ENCODE peak calls at places on chromosome 2, in five cellular contexts. H is WTC11, T is K562, Y is HepG2, V is H1. J is an unnamed sample.
A peak's percentile ranks its signal among the peaks of the same experiment; 100 is the strongest.

GRCh38 chr2:68908392-68908970 is 37.3 kb upstream of the BMP10 start:
- DNase-seq in H (peak; percentile 40), T (peak; percentile 39), Y (no peak), V (peak; percentile 49), J (peak; percentile 57)

GRCh38 chr2:241007880-241008710 is 9.7 kb downstream of the SNED1 start:
- DNase-seq in H (no peak), T (no peak), Y (no peak), V (no peak), J (no peak)

GRCh38 chr2:151973013-151973900 is 125.6 kb downstream of the CACNB4 start:
- DNase-seq in H (no peak), T (no peak), Y (peak; percentile 47), V (no peak), J (no peak)

GRCh38 chr2:18244840-18245239 is 315.6 kb downstream of the RDH14 start:
- DNase-seq in H (no peak), T (no peak), Y (no peak), V (no peak), J (peak; percentile 9)

GRCh38 chr2:96113951-96114350 is 2.4 kb downstream of the ADRA2B start:
- DNase-seq in H (no peak), T (no peak), Y (no peak), V (no peak), J (no peak)

GRCh38 chr2:240894836-240895558 is 959 bp downstream of the MAB21L4 start:
- DNase-seq in H (no peak), T (no peak), Y (no peak), V (no peak), J (no peak)

GRCh38 chr2:215619022-215619958 is 183.4 kb upstream of the FN1 start:
- DNase-seq in H (no peak), T (peak; percentile 70), Y (peak; percentile 100), V (no peak), J (peak; percentile 89)

GRCh38 chr2:181457741-181458425 is 697 bp downstream of the ITGA4 start:
- DNase-seq in H (peak; percentile 29), T (no peak), Y (no peak), V (no peak), J (no peak)

GRCh38 chr2:98806266-98806697 is 75.3 kb upstream of the MGAT4A start:
- DNase-seq in H (no peak), T (no peak), Y (no peak), V (no peak), J (no peak)

GRCh38 chr2:66582364-66582974 is 147.5 kb downstream of the MEIS1 start:
- DNase-seq in H (no peak), T (no peak), Y (no peak), V (no peak), J (no peak)

GRCh38 chr2:83900859-83901258 is 558.2 kb downstream of the SUCLG1 start:
- DNase-seq in H (no peak), T (no peak), Y (no peak), V (no peak), J (no peak)

GRCh38 chr2:168343586-168343985 is 96.2 kb upstream of the STK39 start:
- DNase-seq in H (no peak), T (no peak), Y (no peak), V (no peak), J (no peak)

GRCh38 chr2:203887680-203888079 is 20.1 kb downstream of the CTLA4 start:
- DNase-seq in H (no peak), T (no peak), Y (no peak), V (no peak), J (no peak)

GRCh38 chr2:42607101-42607637 is 38.7 kb downstream of the MTA3 start:
- DNase-seq in H (no peak), T (no peak), Y (no peak), V (no peak), J (no peak)

GRCh38 chr2:110748489-110748867 is 16.1 kb downstream of the ACOXL start:
- DNase-seq in H (no peak), T (no peak), Y (no peak), V (no peak), J (no peak)

GRCh38 chr2:119760876-119761275 is 1.2 kb downstream of the PTPN4 start:
- DNase-seq in H (no peak), T (peak; percentile 29), Y (peak; percentile 22), V (no peak), J (no peak)

GRCh38 chr2:124283090-124283489 is 258.0 kb downstream of the CNTNAP5 start:
- DNase-seq in H (no peak), T (no peak), Y (no peak), V (no peak), J (no peak)

GRCh38 chr2:20702563-20702962 is 35.6 kb downstream of the GDF7 start:
- DNase-seq in H (no peak), T (no peak), Y (no peak), V (no peak), J (no peak)
- TF ChIP-seq JUN in H (no peak), T (no peak), Y (no peak), V (no peak), J (no peak)

GRCh38 chr2:209917154-209917771 is 85.2 kb upstream of the RPE start:
- DNase-seq in H (no peak), T (no peak), Y (no peak), V (no peak), J (no peak)

GRCh38 chr2:209918251-209918650 is 84.2 kb upstream of the RPE start:
- DNase-seq in H (no peak), T (no peak), Y (no peak), V (no peak), J (no peak)

DNA sequence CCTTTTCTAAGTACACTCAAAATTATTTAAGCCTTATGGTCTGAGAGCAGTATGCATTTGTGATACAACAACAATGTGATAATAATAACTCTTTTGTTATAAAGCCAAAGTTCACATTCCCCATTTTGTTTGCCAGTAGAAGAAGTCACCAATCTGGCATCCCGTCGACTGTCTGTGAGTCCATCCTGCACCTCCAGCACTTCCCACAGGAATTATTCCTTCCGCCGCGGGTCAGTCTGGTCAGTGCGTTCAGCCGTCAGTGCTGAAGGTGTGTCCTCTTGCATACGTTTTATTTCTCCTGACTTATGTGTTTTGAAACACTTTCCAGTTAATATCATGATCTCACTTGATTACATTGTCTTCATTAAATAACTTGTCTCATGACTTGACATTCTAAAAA is 80.3 kb upstream of the RPE start:
- DNase-seq in H (no peak), T (no peak), Y (no peak), V (no peak), J (no peak)
- TF ChIP-seq USF2 in H (no peak), T (no peak), Y (no peak), V (no peak), J (no peak)

GRCh38 chr2:48482313-48482712 is 47.6 kb upstream of the STON1 start:
- DNase-seq in H (no peak), T (no peak), Y (no peak), V (no peak), J (no peak)
- TF ChIP-seq JUN in H (no peak), T (no peak), Y (no peak), V (no peak), J (no peak)

GRCh38 chr2:12950957-12951656 is 234.4 kb downstream of the TRIB2 start:
- DNase-seq in H (no peak), T (no peak), Y (no peak), V (no peak), J (no peak)
- TF ChIP-seq USF2 in H (no peak), T (no peak), Y (no peak), V (no peak), J (no peak)

DNA sequence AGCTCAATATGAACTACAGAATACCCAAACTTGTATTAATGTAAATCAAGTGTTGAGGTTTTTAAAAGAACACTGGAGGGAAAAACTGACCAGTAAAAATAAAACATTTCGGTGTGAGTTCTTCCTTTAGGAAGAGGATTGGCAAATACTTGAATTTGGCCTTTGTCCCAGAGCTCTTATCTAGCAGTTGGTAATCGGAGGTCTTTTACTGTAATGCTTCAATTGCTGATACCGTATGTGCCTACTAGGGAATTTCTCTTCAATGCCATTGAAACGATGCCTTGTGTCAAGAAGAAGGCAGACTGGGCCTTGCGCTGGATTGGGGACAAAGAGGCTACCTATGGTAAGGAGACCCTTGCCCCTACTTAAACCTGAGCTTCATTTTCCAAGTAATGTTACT is 4.1 kb downstream of the RRM2 start:
- DNase-seq in H (no peak), T (peak; percentile 1), Y (no peak), V (no peak), J (no peak)
- TF ChIP-seq JUN in H (no peak), T (no peak), Y (no peak), V (no peak), J (no peak)

GRCh38 chr2:39232141-39232540 is 11.6 kb downstream of the CDKL4 start:
- DNase-seq in H (no peak), T (no peak), Y (no peak), V (no peak), J (no peak)
- TF ChIP-seq USF2 in H (no peak), T (no peak), Y (no peak), V (no peak), J (no peak)

DNA sequence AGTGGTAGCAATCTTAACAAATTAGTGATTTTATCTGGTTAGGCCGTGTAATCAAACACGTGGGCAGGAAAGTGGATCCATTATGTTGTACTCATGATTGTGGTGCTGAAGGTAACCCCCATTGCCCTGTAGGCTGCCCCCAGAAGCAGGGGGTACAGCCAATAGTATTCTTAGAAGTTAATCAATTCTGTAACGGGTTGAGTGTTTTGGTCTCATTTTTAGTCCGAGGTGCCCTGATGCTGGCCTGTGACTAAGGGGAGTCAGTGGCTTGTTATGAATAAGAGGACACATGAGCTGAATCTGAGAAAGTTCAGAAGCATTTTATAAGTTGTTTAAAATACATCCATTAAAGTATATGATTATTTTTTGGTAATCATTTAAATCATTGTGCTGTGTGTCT is 8.6 kb downstream of the EPAS1 start:
- DNase-seq in H (no peak), T (no peak), Y (no peak), V (no peak), J (no peak)
- TF ChIP-seq JUN in H (no peak), T (no peak), Y (no peak), V (no peak), J (no peak)

DNA sequence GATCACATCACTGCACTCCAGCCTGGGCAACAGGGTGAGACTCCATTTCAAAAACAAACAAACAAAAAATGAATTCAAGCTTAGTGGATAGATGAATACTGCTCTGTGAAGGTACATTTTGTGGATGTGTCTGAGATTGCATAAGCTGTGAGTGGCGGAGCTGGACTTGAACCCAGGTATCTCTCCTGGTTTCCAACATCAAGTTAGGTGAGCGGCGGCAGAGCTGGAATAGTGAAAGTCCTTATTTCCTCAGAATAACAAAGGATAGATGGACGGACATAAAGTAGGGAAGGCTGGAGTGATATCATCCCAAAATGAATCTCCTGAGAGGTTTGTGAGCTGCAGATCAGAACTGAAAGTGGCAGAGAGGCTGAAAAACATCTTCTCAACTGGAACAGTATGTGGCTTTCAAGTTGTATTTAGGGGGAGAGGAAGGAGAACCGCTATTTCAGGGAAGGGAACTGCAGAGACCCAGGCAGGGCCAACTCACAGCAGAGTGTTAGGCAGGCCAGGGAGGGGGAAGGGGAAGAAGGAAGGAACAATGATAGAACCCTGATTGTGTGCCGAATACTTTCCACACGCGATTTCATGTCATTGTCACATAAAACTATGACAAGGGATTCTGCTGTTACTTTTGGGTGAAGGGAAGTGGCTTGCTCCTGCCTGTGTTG is 106.2 kb downstream of the LPIN1 start:
- DNase-seq in H (no peak), T (no peak), Y (no peak), V (no peak), J (no peak)
- TF ChIP-seq USF2 in H (no peak), T (no peak), Y (no peak), V (no peak), J (no peak)

J was measured in A549.